ENCODE peak calls at places on chromosomes 1 and 21, in six cellular contexts. W is ovary, X is prostate gland, H is adrenal gland, O is IMR-90, M is psoas muscle. Q is an unnamed sample. For H3K9me3, the result is how much of the 10 kb centered on the place peaks cover.

GRCh38 chr1:219710529-219711194 is 97.8 kb upstream of the ZC3H11B start:
- DNase-seq in H (no peak), O (peak), X (no peak), W (no peak), M (no peak), Q (no peak)

GRCh38 chr1:214123061-214123784 is 135.4 kb downstream of the PROX1 start:
- DNase-seq in M (no peak), O (peak), X (peak), W (peak), H (peak), Q (peak)

GRCh38 chr1:228100822-228101613 is 2.1 kb downstream of the C1orf35 start:
- DNase-seq in H (no peak), W (no peak), M (peak), O (no peak), X (no peak), Q (no peak)

GRCh38 chr1:87436534-87436933 is 107.9 kb downstream of the LMO4 start:
- DNase-seq in O (no peak), W (no peak), H (no peak), X (peak), M (no peak), Q (peak)

GRCh38 chr1:76238094-76238551 is 163.6 kb downstream of the ST6GALNAC3 start:
- DNase-seq in O (no peak), M (no peak), X (no peak), H (no peak), W (no peak), Q (no peak)

GRCh38 chr1:16006010-16006409 is 2.0 kb downstream of the SRARP start:
- DNase-seq in O (no peak), M (peak), W (no peak), X (no peak), H (no peak), Q (no peak)

GRCh38 chr1:219215477-219215876 is 41.8 kb downstream of the LYPLAL1 start:
- DNase-seq in H (no peak), W (no peak), M (no peak), O (no peak), X (no peak), Q (no peak)

GRCh38 chr1:1118893-1119220 is 3.0 kb upstream of the C1orf159 start:
- DNase-seq in W (no peak), H (no peak), M (no peak), O (no peak), X (no peak), Q (peak)

GRCh38 chr1:143735764-143736461 is 235.9 kb downstream of the FAM72C start:
- DNase-seq in X (no peak), H (no peak), W (no peak), M (no peak), O (no peak), Q (no peak)

GRCh38 chr1:17347769-17348592 is 24.0 kb upstream of the PADI6 start:
- DNase-seq in O (peak), W (no peak), H (no peak), M (no peak), X (no peak), Q (no peak)

GRCh38 chr1:149945206-149945605 is 8.5 kb upstream of the MTMR11 start:
- DNase-seq in W (no peak), H (no peak), M (no peak), X (no peak), O (no peak), Q (no peak)

GRCh38 chr1:43303477-43304286 is 2.9 kb downstream of the TIE1 start:
- DNase-seq in X (no peak), M (no peak), H (no peak), O (no peak), W (no peak), Q (peak)

GRCh38 chr1:23424171-23424959 is at the start of gene TCEA3:
- DNase-seq in X (peak), W (peak), M (peak), O (no peak), H (peak), Q (peak)

GRCh38 chr1:54291276-54292014 is 91.5 kb downstream of the MRPL37 start:
- DNase-seq in O (no peak), H (no peak), X (no peak), W (no peak), M (no peak), Q (peak)

GRCh38 chr1:150511985-150512660 is 3.4 kb upstream of the FALEC start:
- DNase-seq in H (no peak), M (peak), X (no peak), O (no peak), W (no peak), Q (no peak)

GRCh38 chr1:30807318-30808066 is 49.9 kb upstream of the LAPTM5 start:
- DNase-seq in X (no peak), W (peak), O (no peak), H (no peak), M (peak), Q (peak)

GRCh38 chr1:185154912-185155513 is 1.7 kb downstream of the TRMT1L start:
- DNase-seq in W (no peak), O (peak), X (no peak), H (no peak), M (no peak), Q (no peak)

GRCh38 chr1:202159534-202160371 is 649 bp downstream of the PTPN7 start:
- DNase-seq in M (no peak), W (no peak), H (no peak), O (no peak), X (no peak), Q (no peak)

GRCh38 chr1:31765516-31765915 is 1.4 kb upstream of the ADGRB2 start:
- DNase-seq in X (no peak), M (peak), H (no peak), O (no peak), W (no peak), Q (peak)

GRCh38 chr21:35052786-35053185 is 3.7 kb upstream of the RUNX1 start:
- DNase-seq in M (no peak), W (no peak), X (no peak), H (no peak), O (no peak), Q (no peak)

GRCh38 chr21:35048706-35049617 is at the start of gene RUNX1:
- DNase-seq in X (no peak), W (no peak), H (no peak), O (peak), M (peak), Q (no peak)

GRCh38 chr21:35051287-35051818 is 2.3 kb upstream of the RUNX1 start:
- DNase-seq in X (peak), W (no peak), H (peak), M (peak), O (peak), Q (peak)

GRCh38 chr21:35048183-35048601 is 910 bp downstream of the RUNX1 start:
- DNase-seq in X (no peak), O (no peak), H (no peak), W (no peak), M (peak), Q (no peak)

GRCh38 chr21:35050348-35051286 is 1.5 kb upstream of the RUNX1 start:
- DNase-seq in H (no peak), W (no peak), X (no peak), O (peak), M (no peak), Q (no peak)
- H3K9me3 ChIP-seq in H (under half), W (under half), X (under half), O (under half), M (under half), Q (under half)

GRCh38 chr1:9369964-9370788 is 77.5 kb downstream of the SPSB1 start:
- DNase-seq in W (no peak), X (no peak), H (no peak), M (no peak), O (no peak), Q (no peak)

GRCh38 chr1:9366943-9367780 is 74.5 kb downstream of the SPSB1 start:
- DNase-seq in M (no peak), O (no peak), H (no peak), X (no peak), W (no peak), Q (peak)

GRCh38 chr1:9368356-9368755 is 75.7 kb downstream of the SPSB1 start:
- DNase-seq in M (no peak), W (no peak), O (no peak), X (no peak), H (no peak), Q (no peak)

GRCh38 chr1:9366298-9366697 is 73.6 kb downstream of the SPSB1 start:
- DNase-seq in W (no peak), H (no peak), X (no peak), M (no peak), O (no peak), Q (peak)

DNA sequence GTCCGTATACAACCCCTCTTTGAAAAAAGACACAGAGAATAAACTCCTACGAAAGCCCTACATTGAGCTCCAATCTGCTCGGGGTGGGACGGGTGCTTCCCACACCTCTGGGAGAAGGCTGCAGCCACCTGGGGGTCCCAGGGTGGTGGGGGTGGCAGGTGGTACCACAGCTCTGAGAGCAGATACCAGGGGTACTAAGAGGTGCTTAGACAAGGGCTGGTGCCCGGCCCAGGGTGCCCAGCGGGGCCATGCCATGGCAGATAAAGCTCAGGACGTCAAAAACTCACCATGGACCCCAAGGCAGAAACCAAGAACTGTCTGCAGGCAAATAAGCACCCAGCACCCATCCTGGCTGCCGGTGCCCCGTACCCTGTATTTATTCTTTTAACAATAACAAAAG is 75.1 kb downstream of the SPSB1 start:
- DNase-seq in M (no peak), O (no peak), X (no peak), W (no peak), H (no peak), Q (no peak)
- H3K27ac ChIP-seq in M (no peak), O (no peak), X (no peak), W (no peak), H (no peak), Q (no peak)

GRCh38 chr1:248593226-248593625 is 4.3 kb downstream of the OR2T10 start:
- DNase-seq in H (no peak), W (no peak), O (no peak), X (no peak), M (no peak), Q (no peak)

GRCh38 chr1:248592655-248593054 is 4.8 kb downstream of the OR2T10 start:
- DNase-seq in X (no peak), W (no peak), M (no peak), O (no peak), H (no peak), Q (no peak)

GRCh38 chr1:248590055-248590454 is 7.4 kb downstream of the OR2T10 start:
- DNase-seq in X (no peak), H (no peak), W (no peak), M (no peak), O (no peak), Q (no peak)

GRCh38 chr1:248585266-248585665 is 10.7 kb upstream of the OR2T34 start:
- DNase-seq in H (no peak), O (no peak), W (no peak), M (no peak), X (no peak), Q (no peak)

GRCh38 chr1:248589334-248589733 is 8.2 kb downstream of the OR2T10 start:
- DNase-seq in W (no peak), O (no peak), X (no peak), M (no peak), H (no peak), Q (no peak)
- H3K9me3 ChIP-seq in W (under half), O (under half), X (under half), M (under half), H (under half), Q (under half)

DNA sequence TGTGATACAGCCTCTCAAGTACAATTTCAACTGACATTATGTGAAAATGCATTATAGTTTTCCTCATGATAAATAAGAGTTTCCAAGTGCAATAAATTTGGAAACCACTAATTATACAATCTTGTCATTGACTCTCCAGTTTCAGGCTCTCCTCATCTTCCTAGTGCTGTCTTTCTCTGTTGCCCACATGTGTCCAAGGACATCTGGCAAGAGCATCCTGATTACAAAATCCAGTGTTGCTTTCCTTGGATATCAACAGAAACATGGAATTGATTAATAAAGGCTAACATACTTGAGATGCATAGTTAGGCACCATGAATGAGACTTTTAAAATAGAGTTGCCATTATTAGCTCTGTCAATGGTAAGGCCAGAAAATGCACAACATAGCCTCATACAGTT is 15.6 kb upstream of the MAP10 start:
- DNase-seq in O (no peak), H (no peak), W (no peak), X (no peak), M (no peak), Q (no peak)
- H3K27ac ChIP-seq in O (no peak), H (no peak), W (no peak), X (no peak), M (no peak), Q (no peak)

GRCh38 chr1:152167835-152168534 is 9.0 kb upstream of the RPTN start:
- DNase-seq in X (peak), O (peak), W (no peak), H (no peak), M (no peak), Q (no peak)

GRCh38 chr1:152166966-152167365 is 7.9 kb upstream of the RPTN start:
- DNase-seq in M (no peak), X (no peak), O (no peak), H (no peak), W (no peak), Q (no peak)

GRCh38 chr1:152170287-152170933 is 11.4 kb upstream of the RPTN start:
- DNase-seq in M (no peak), O (no peak), H (no peak), W (no peak), X (no peak), Q (no peak)

GRCh38 chr1:152168535-152168868 is 9.5 kb upstream of the RPTN start:
- DNase-seq in X (no peak), H (no peak), W (no peak), O (no peak), M (no peak), Q (no peak)

GRCh38 chr1:152169356-152170025 is 10.5 kb upstream of the RPTN start:
- DNase-seq in X (no peak), H (no peak), O (no peak), M (no peak), W (no peak), Q (no peak)
- H3K9me3 ChIP-seq in X (under half), H (under half), O (under half), M (under half), W (under half), Q (under half)

DNA sequence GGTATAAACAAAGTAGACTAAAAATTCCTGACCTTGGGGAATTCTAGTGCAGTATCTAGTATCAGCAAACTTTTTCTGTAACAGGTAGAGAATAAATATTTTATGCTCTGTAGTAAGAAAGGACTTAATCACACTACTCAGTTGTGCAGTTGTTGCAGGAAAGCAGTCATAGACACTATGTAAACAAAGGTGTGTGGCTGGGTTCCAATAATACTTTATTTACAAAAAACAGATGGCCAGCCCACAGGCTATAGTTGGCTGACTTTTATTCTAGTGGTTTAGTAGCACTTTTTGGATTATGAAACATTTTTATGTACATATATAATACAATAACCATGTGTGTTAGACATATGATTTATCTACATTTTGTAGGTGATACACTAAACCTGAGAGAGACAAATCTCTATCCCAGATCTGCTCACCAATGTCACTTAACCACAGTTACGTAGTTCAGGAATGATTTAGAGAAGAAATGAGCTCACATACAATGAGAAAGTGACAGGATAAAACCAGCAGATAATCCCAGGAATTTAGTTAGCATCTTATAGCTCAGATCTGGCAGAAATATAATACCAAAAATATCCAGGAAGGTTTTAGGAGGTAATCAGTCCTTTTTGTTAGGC is 56.1 kb downstream of the MIER1 start:
- DNase-seq in M (no peak), W (no peak), H (no peak), X (no peak), O (peak), Q (no peak)
- H3K27ac ChIP-seq in M (peak), W (peak), H (peak), X (peak), O (no peak), Q (no peak)

DNA sequence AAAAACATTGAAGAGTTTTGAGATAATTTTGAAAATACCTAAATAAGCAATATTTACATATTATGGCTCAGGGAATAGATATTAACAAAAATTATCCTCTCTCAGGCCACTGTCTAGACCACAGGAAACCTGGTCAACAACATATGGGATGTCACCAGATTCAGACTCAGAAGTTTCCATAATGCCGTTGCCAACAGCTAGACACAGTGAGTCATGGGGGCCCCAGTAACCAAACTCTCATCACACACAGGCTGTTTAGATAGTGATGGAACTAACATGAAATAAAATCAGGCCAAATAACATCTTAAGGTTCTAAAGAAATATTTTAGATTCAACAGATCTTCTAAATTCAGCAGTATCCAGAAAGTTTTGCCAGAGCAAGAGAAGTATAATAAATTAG is 681.7 kb upstream of the ADAMTS5 start:
- DNase-seq in O (peak), M (no peak), H (no peak), W (no peak), X (no peak), Q (no peak)
- H3K9me3 ChIP-seq in O (under half), M (under half), H (under half), W (under half), X (under half), Q (under half)

GRCh38 chr1:60899464-60899863 is 182.9 kb upstream of the NFIA start:
- DNase-seq in H (no peak), W (no peak), O (no peak), M (no peak), X (no peak), Q (no peak)

GRCh38 chr1:60898413-60898812 is 183.9 kb upstream of the NFIA start:
- DNase-seq in M (no peak), W (no peak), O (no peak), X (no peak), H (no peak), Q (no peak)

GRCh38 chr1:60898987-60899386 is 183.4 kb upstream of the NFIA start:
- DNase-seq in O (no peak), W (no peak), H (no peak), X (no peak), M (no peak), Q (no peak)

GRCh38 chr1:60895167-60896124 is 186.9 kb upstream of the NFIA start:
- DNase-seq in X (no peak), O (no peak), H (no peak), M (no peak), W (no peak), Q (peak)

GRCh38 chr1:60897003-60897402 is 185.4 kb upstream of the NFIA start:
- DNase-seq in X (no peak), W (no peak), M (peak), H (no peak), O (no peak), Q (peak)
- H3K27ac ChIP-seq in X (no peak), W (no peak), M (peak), H (no peak), O (no peak), Q (peak)

GRCh38 chr1:4653796-4654715 is at the start of gene AJAP1:
- DNase-seq in W (peak), M (peak), O (no peak), X (no peak), H (no peak), Q (no peak)

GRCh38 chr1:4650981-4651380 is 3.4 kb upstream of the AJAP1 start:
- DNase-seq in W (no peak), H (no peak), X (no peak), O (no peak), M (peak), Q (no peak)

GRCh38 chr1:4653328-4653660 is 1.1 kb upstream of the AJAP1 start:
- DNase-seq in X (no peak), H (no peak), O (no peak), M (no peak), W (no peak), Q (no peak)

GRCh38 chr1:4654764-4655673 is 610 bp downstream of the AJAP1 start:
- DNase-seq in O (no peak), H (no peak), X (no peak), W (no peak), M (no peak), Q (no peak)

GRCh38 chr1:4652631-4653327 is 1.6 kb upstream of the AJAP1 start:
- DNase-seq in O (no peak), M (peak), W (peak), X (peak), H (peak), Q (peak)
- H3K9me3 ChIP-seq in O (under half), M (under half), W (under half), X (under half), H (under half), Q (under half)